ENCODE peak calls at places on chromosomes 2 and 18, in five cellular contexts. C, M, L, O and E are unnamed samples.

GRCh38 chr18:49510393-49511115 is 23.5 kb upstream of the C18orf32 start:
- DNase-seq in C (peak; percentile 51), M (peak; percentile 35), L (peak; percentile 62), O (peak; percentile 75), E (peak; percentile 55)

GRCh38 chr18:43161528-43161927 is 46.0 kb upstream of the RIT2 start:
- DNase-seq in C (no peak), M (no peak), L (peak; percentile 5), O (peak; percentile 43), E (no peak)

GRCh38 chr2:41955641-41956040 is 92.2 kb upstream of the PKDCC start:
- DNase-seq in C (no peak), M (no peak), L (no peak), O (no peak), E (no peak)

GRCh38 chr2:494853-495252 is 182.4 kb downstream of the TMEM18 start:
- DNase-seq in C (no peak), M (no peak), L (no peak), O (no peak), E (no peak)

GRCh38 chr2:219142329-219142728 is 18.3 kb downstream of the NHEJ1 start:
- DNase-seq in C (no peak), M (peak; percentile 86), L (peak; percentile 59), O (peak; percentile 96), E (no peak)

GRCh38 chr2:63819765-63820717 is 21.7 kb upstream of the UGP2 start:
- DNase-seq in C (no peak), M (no peak), L (no peak), O (peak; percentile 61), E (peak; percentile 18)

GRCh38 chr2:124566518-124566970 is 541.5 kb downstream of the CNTNAP5 start:
- DNase-seq in C (no peak), M (no peak), L (no peak), O (no peak), E (no peak)

GRCh38 chr18:6414118-6414722 is 491 bp downstream of the L3MBTL4 start:
- DNase-seq in C (no peak), M (peak; percentile 82), L (peak; percentile 33), O (peak; percentile 36), E (no peak)

GRCh38 chr18:54712315-54712714 is 116.0 kb upstream of the RAB27B start:
- DNase-seq in C (no peak), M (no peak), L (peak; percentile 62), O (peak; percentile 79), E (no peak)

DNA sequence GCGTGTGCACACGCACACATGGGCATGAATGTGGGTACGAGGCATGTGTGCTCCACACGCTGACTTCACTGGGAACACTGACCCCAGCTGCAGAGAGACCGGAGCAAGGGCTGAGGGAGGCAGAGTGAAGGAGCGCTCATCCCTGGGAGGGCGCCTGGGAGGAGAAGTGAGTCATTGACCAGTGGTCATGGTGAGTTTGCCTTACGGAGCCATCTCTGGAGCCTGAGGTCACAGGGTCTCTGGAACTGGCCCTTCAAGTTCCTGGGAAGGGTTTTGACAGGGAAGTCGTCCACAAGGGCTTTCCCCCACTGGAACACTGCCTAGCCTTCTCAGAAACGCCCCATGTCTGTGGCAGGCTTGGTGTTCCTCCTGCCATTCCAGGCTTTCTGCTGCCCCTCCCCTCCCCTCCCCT is 14.3 kb upstream of the TMEM185B start:
- DNase-seq in C (no peak), M (no peak), L (peak; percentile 89), O (peak; percentile 89), E (peak; percentile 62)
- H3K4me3 ChIP-seq in C (no peak overlapping the region), M (no peak overlapping the region), L (no peak overlapping the region), O (no peak overlapping the region), E (no peak overlapping the region)

GRCh38 chr2:133362061-133362476 is 206.2 kb downstream of the NCKAP5 start:
- DNase-seq in C (no peak), M (no peak), L (peak; percentile 30), O (peak; percentile 71), E (no peak)
- H3K4me1 ChIP-seq in C (no peaks in the 10 kb centered on the region), M (no peaks in the 10 kb centered on the region), L (no peaks in the 10 kb centered on the region), O (peaks cover 12% of the 10 kb centered on the region), E (no peaks in the 10 kb centered on the region)

GRCh38 chr2:164800572-164800971 is 41.1 kb downstream of the COBLL1 start:
- DNase-seq in C (no peak), M (no peak), L (no peak), O (no peak), E (no peak)

GRCh38 chr2:164796999-164797398 is 44.6 kb downstream of the COBLL1 start:
- DNase-seq in C (no peak), M (no peak), L (no peak), O (no peak), E (no peak)

GRCh38 chr2:164803772-164804466 is 37.7 kb downstream of the COBLL1 start:
- DNase-seq in C (no peak), M (no peak), L (no peak), O (peak; percentile 66), E (no peak)

DNA sequence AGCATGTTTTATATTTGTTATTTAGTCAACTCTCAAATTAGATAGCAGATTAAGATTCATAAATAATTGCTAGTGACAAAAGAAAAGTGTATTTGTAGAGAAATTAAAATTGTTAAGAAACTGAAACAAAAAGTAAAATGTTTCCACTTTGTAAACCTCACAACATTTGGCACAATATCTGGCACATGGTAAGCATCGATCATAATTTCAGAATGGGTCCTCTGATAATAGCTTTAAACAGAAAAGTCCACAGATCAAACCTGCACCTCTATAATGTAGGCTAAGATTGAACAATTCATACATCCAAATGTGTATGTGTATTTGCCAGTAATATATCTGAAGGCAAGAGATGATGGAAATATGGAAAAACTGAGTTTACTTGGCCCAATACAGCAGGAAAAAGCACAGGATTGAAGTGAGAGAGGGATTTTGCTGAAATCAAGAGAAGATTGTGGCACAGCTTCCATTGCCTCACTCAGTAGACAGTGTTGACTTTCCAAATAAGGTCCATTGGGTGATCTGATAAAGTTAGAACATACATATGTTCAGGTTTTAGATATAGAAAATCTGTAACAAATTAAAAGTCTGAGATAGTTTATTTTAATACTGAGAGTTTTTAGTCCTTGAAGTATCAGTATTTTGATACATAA is 39.4 kb downstream of the COBLL1 start:
- DNase-seq in C (no peak), M (no peak), L (no peak), O (no peak), E (no peak)
- H3K4me3 ChIP-seq in C (no peak overlapping the region), M (no peak overlapping the region), L (peak overlapping the region; percentile 49), O (no peak overlapping the region), E (no peak overlapping the region)

DNA sequence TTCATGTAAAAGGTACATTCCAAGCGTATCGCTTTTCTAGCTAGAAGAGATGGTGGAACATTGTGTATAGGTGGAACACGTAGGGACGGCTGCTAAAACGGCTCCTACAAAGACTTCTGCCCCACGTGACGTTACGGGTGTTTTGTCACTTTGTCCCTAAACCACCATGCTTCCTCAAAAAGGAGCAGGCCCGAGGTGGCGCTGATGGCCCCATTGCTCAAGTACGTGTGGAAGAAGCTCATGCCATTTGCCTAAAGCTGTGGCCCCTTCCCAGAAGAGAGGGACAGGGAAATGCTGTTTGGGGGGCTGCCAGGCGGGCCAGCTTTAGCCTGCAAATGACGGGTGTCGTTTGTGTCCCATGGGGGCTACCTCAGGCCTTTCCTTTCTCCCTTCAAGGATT is 72.7 kb downstream of the TMEM247 start:
- DNase-seq in C (no peak), M (no peak), L (no peak), O (no peak), E (no peak)
- H3K4me1 ChIP-seq in C (peaks cover 26% of the 10 kb centered on the region), M (no peaks in the 10 kb centered on the region), L (no peaks in the 10 kb centered on the region), O (no peaks in the 10 kb centered on the region), E (peaks cover 10% of the 10 kb centered on the region)

GRCh38 chr2:128300151-128300550 is 18.5 kb downstream of the HS6ST1 start:
- DNase-seq in C (no peak), M (no peak), L (no peak), O (no peak), E (no peak)
- H3K4me3 ChIP-seq in C (no peak overlapping the region), M (no peak overlapping the region), L (no peak overlapping the region), O (no peak overlapping the region), E (no peak overlapping the region)